ENCODE peak calls at places on chromosomes 7 and 10, in five cellular contexts. D, T, G, L and H are unnamed samples.

GRCh38 chr10:92712016-92712889 is 22.5 kb downstream of the HHEX start:
- DNase-seq in D (no peak), T (no peak), G (no peak), L (no peak), H (peak)

GRCh38 chr7:114153700-114154099 is 234.9 kb upstream of the PPP1R3A start:
- DNase-seq in D (no peak), T (no peak), G (no peak), L (no peak), H (no peak)

GRCh38 chr7:151123485-151124204 is 37.4 kb downstream of the AGAP3 start:
- DNase-seq in D (peak), T (peak), G (peak), L (peak), H (peak)

GRCh38 chr10:77034795-77035194 is 602.8 kb downstream of the KCNMA1 start:
- DNase-seq in D (no peak), T (no peak), G (no peak), L (no peak), H (no peak)

GRCh38 chr10:102642553-102643345 is 1.5 kb upstream of the TRIM8 start:
- DNase-seq in D (no peak), T (peak), G (peak), L (peak), H (peak)

GRCh38 chr7:50667789-50668226 is 102.6 kb upstream of the DDC start:
- DNase-seq in D (no peak), T (no peak), G (peak), L (no peak), H (no peak)

GRCh38 chr10:126088144-126088543 is 191.8 kb downstream of the FANK1 start:
- DNase-seq in D (no peak), T (no peak), G (no peak), L (no peak), H (no peak)

GRCh38 chr10:2210083-2210482 is 472.8 kb upstream of the ADARB2 start:
- DNase-seq in D (no peak), T (no peak), G (no peak), L (no peak), H (no peak)

GRCh38 chr10:48551796-48552591 is 52.9 kb downstream of the ARHGAP22 start:
- DNase-seq in D (peak), T (no peak), G (no peak), L (peak), H (peak)

GRCh38 chr7:129831424-129832058 is 121.2 kb downstream of the UBE2H start:
- DNase-seq in D (peak), T (no peak), G (no peak), L (peak), H (peak)

GRCh38 chr10:110410329-110411046 is 87.2 kb upstream of the DUSP5 start:
- DNase-seq in D (peak), T (no peak), G (no peak), L (peak), H (peak)

GRCh38 chr7:907158-907980 is 31.0 kb downstream of the GET4 start:
- DNase-seq in D (no peak), T (no peak), G (no peak), L (no peak), H (no peak)